ENCODE peak calls at places on chromosomes 4 and X, in seven cellular contexts. U, X, Y, B, F, E and D are unnamed samples.

GRCh38 chrX:12610079-12610478 is 181.1 kb upstream of the PRPS2 start:
- DNase-seq in U (no peak), X (no peak), Y (no peak), B (no peak), F (no peak), E (no peak), D (no peak)

GRCh38 chr4:48124870-48125269 is 9.2 kb downstream of the TXK start:
- DNase-seq in U (no peak), X (no peak), Y (no peak), B (no peak), F (no peak), E (no peak), D (no peak)

GRCh38 chr4:164536829-164537228 is 217.1 kb upstream of the SMIM31 start:
- DNase-seq in U (no peak), X (no peak), Y (no peak), B (no peak), F (no peak), E (no peak), D (peak)

GRCh38 chr4:76406070-76406469 is 14.9 kb downstream of the CCDC158 start:
- DNase-seq in U (no peak), X (no peak), Y (no peak), B (no peak), F (no peak), E (no peak), D (no peak)

GRCh38 chrX:102765794-102766193 is 45.3 kb downstream of the GPRASP3 start:
- DNase-seq in U (no peak), X (no peak), Y (no peak), B (no peak), F (no peak), E (no peak), D (no peak)

GRCh38 chrX:7146703-7147430 is 645 bp upstream of the STS start:
- DNase-seq in U (no peak), X (peak), Y (peak), B (peak), F (no peak), E (peak), D (no peak)

GRCh38 chrX:68989865-68990606 is 161.2 kb downstream of the EFNB1 start:
- DNase-seq in U (peak), X (no peak), Y (no peak), B (no peak), F (peak), E (no peak), D (peak)

GRCh38 chr4:101711590-101712255 is 78.8 kb upstream of the BANK1 start:
- DNase-seq in U (no peak), X (no peak), Y (peak), B (no peak), F (no peak), E (no peak), D (no peak)

GRCh38 chrX:69226459-69227158 is 61.4 kb upstream of the PJA1 start:
- DNase-seq in U (no peak), X (no peak), Y (no peak), B (no peak), F (no peak), E (no peak), D (no peak)

GRCh38 chrX:139889760-139890159 is 43.1 kb downstream of the ATP11C start:
- DNase-seq in U (no peak), X (no peak), Y (no peak), B (no peak), F (no peak), E (no peak), D (no peak)

GRCh38 chr4:181952478-181952877 is 290.7 kb upstream of the TENM3 start:
- DNase-seq in U (no peak), X (no peak), Y (no peak), B (no peak), F (no peak), E (no peak), D (peak)

GRCh38 chr4:78776729-78777555 is 792 bp downstream of the BMP2K start:
- DNase-seq in U (peak), X (peak), Y (peak), B (peak), F (no peak), E (peak), D (peak)

GRCh38 chr4:34220601-34221000 is 2023.7 kb downstream of the ARAP2 start:
- DNase-seq in U (no peak), X (no peak), Y (no peak), B (no peak), F (no peak), E (no peak), D (no peak)

GRCh38 chr4:137124278-137124932 is 407.9 kb downstream of the PCDH18 start:
- DNase-seq in U (no peak), X (no peak), Y (peak), B (no peak), F (no peak), E (no peak), D (peak)

GRCh38 chrX:53990201-53990600 is 54.1 kb downstream of the PHF8 start:
- DNase-seq in U (no peak), X (no peak), Y (no peak), B (no peak), F (no peak), E (no peak), D (no peak)

GRCh38 chrX:53421772-53422090 is 723 bp downstream of the SMC1A start:
- DNase-seq in U (no peak), X (no peak), Y (no peak), B (no peak), F (no peak), E (no peak), D (peak)

GRCh38 chr4:124903995-124904722 is 191.6 kb upstream of the ANKRD50 start:
- DNase-seq in U (no peak), X (peak), Y (no peak), B (no peak), F (no peak), E (no peak), D (peak)

GRCh38 chr4:87819281-87819919 is 13.4 kb upstream of the MEPE start:
- DNase-seq in U (no peak), X (no peak), Y (no peak), B (no peak), F (no peak), E (no peak), D (peak)
- H3K27ac ChIP-seq in U (no peak), X (no peak), Y (no peak), B (no peak), F (no peak), E (no peak), D (peak)

GRCh38 chr4:2417765-2418651 is at the start of gene ZFYVE28:
- DNase-seq in U (no peak), X (no peak), Y (no peak), B (peak), F (no peak), E (peak), D (no peak)

GRCh38 chr4:2417196-2417764 is 1.2 kb downstream of the ZFYVE28 start:
- DNase-seq in U (no peak), X (no peak), Y (no peak), B (peak), F (no peak), E (no peak), D (no peak)

GRCh38 chr4:2415213-2415612 is 3.2 kb downstream of the ZFYVE28 start:
- DNase-seq in U (no peak), X (no peak), Y (no peak), B (no peak), F (no peak), E (no peak), D (no peak)

GRCh38 chr4:2416564-2417195 is 1.8 kb downstream of the ZFYVE28 start:
- DNase-seq in U (no peak), X (no peak), Y (no peak), B (no peak), F (no peak), E (no peak), D (no peak)

DNA sequence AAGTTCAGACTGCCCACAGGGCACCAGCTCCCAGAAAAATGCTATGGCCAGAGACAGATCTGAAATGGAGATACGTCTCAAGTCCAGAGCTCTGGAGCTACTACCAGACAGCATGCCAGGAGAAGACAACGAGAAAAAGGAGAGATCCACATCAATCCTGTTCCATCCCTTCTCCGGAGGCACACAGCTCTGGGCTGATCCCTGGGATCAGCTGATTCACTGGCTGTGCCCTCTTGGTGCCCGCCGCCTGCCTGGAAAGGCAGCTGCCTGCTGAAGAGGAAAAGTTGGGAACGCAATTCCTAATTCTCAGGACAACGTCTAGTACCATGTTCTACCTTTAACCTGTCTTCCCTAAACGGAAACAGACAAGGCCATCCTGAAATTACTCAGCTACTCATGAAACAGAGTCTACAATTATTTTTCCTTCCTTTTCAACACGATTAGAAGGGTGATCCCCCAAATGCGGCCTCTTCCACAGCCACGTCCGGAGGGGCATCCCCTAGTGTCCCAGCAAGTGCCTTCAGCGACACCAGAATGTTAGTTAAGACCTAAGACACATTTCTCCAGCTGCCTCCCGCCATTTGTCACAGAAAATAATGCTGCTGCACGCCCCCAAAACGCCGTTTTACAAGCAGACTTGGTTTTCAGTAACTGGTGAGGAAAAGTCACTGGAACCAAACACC is 2.4 kb downstream of the ZFYVE28 start:
- DNase-seq in U (no peak), X (no peak), Y (no peak), B (no peak), F (no peak), E (no peak), D (no peak)
- H3K4me3 ChIP-seq in U (no peak), X (no peak), Y (no peak), B (peak), F (peak), E (no peak), D (no peak)

DNA sequence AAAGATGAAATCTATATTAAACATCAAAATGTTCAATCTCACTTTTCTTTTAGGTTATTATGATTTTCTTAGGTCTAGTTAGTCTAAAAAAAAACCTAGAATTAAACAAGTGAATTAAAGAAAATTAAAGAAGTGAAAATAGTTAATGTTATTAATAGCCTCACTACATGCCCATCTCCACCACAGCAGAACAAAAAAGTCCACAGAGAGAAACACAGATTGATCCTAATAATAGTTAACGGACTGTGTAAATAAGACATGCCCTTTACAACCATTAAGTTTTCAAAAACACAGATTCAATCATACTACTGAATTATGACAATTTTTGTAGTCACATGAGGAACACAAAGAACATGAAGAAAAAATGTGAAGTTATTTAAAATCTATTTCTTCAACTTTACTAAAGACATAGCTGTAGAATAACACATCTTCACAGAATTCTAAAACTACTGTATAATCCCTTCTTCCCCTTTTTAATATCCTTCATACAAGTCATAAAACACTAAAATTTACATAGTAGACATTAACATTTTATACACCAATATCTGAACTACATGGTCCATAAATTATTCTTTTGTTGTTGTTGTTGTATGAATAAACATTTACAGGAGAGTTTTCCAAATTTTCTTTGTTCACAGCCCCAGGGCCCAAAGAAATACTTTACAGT is 15.3 kb downstream of the HELQ start:
- DNase-seq in U (no peak), X (no peak), Y (no peak), B (no peak), F (no peak), E (no peak), D (no peak)
- H3K27ac ChIP-seq in U (no peak), X (no peak), Y (no peak), B (no peak), F (no peak), E (no peak), D (no peak)

DNA sequence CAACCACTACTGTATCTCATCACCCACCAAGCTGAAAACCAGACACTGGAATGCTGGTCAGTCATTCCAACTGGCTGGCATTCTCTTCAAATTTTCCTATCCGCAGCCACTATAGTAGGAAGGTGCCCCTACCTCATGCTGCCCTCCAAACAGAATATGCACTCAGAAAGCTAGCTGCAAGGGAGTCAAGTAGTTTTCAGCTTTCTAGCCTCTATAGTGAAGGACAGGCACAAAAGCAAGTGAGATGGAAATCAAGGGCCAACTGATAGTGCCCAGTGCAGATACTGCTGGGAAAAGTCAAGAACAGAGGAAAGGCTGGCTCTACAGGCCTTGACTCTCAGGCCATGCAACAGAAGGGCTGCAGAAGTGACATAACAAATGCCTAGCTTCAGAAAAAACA is 47.2 kb downstream of the BCOR start:
- DNase-seq in U (no peak), X (no peak), Y (no peak), B (no peak), F (no peak), E (no peak), D (no peak)
- H3K4me3 ChIP-seq in U (no peak), X (no peak), Y (no peak), B (no peak), F (no peak), E (no peak), D (no peak)

DNA sequence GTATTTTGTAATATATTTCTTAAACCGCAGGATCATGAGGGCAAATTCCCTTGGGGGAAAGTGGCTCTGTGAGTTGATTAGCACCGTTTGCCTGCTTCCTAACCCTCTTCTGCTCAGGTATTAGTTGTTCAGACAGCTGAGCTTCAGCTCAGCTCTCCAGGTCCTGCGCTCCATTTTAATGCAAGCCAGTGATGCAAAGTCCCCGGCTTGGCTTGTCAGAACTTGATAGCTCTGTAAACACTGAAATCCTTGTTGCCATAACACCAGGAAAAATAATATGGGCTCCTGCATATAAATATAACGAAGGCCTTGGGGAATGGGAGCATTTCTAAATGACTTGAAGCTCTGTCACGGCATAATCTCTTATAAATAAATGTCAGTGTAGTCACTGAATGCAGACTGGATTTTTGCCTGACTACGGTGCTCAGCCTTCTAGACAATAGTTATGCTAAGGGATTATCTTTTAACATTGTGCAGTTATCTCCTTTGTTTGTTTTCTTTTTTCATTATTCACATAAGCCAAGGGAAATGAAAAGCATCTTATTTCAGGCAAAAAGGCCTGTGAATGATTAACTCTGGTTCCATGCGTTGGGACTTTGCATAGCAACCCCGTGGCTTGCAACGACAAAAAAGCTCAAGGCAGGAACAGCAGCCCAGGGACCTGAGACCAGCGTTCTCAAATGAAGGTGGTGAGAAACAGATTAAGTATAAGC is 253.2 kb downstream of the SPRY1 start:
- DNase-seq in U (no peak), X (peak), Y (no peak), B (no peak), F (no peak), E (peak), D (peak)
- H3K27ac ChIP-seq in U (peak), X (peak), Y (no peak), B (no peak), F (peak), E (no peak), D (peak)

DNA sequence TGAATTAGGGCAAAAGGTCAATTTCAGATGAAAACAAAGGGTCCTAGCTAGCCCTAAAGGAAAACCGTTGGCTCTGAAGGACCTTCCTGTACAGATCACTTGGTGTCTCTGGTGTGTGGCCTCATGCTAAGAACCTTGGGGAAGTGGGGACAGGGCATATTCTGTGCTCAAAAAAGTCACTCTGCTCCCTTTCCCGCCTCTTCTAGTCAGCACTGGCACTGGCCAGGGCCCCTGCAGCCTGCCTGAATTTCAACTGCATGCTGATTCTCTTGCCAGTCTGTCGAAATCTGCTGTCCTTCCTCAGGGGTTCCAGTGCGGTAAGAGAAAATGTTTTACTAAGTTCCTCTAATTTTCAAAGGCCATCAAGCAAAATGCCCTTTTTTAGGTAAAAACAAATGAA is 3.4 kb downstream of the CYBB start:
- DNase-seq in U (peak), X (no peak), Y (no peak), B (no peak), F (no peak), E (no peak), D (no peak)
- H3K4me3 ChIP-seq in U (no peak), X (no peak), Y (no peak), B (no peak), F (no peak), E (no peak), D (no peak)

GRCh38 chr4:168386002-168386401 is 67.5 kb upstream of the DDX60 start:
- DNase-seq in U (no peak), X (no peak), Y (no peak), B (no peak), F (no peak), E (no peak), D (no peak)
- H3K27ac ChIP-seq in U (no peak), X (no peak), Y (no peak), B (no peak), F (no peak), E (no peak), D (no peak)

GRCh38 chr4:22514431-22514830 is 1.4 kb downstream of the ADGRA3 start:
- DNase-seq in U (no peak), X (no peak), Y (no peak), B (no peak), F (no peak), E (no peak), D (peak)
- H3K4me3 ChIP-seq in U (peak), X (no peak), Y (peak), B (no peak), F (peak), E (peak), D (peak)

GRCh38 chrX:20796450-20796849 is 529.7 kb upstream of the RPS6KA3 start:
- DNase-seq in U (no peak), X (no peak), Y (no peak), B (no peak), F (no peak), E (no peak), D (no peak)

GRCh38 chrX:20802036-20802435 is 535.3 kb upstream of the RPS6KA3 start:
- DNase-seq in U (no peak), X (no peak), Y (no peak), B (no peak), F (no peak), E (no peak), D (no peak)
- H3K27ac ChIP-seq in U (no peak), X (no peak), Y (no peak), B (no peak), F (no peak), E (no peak), D (no peak)

DNA sequence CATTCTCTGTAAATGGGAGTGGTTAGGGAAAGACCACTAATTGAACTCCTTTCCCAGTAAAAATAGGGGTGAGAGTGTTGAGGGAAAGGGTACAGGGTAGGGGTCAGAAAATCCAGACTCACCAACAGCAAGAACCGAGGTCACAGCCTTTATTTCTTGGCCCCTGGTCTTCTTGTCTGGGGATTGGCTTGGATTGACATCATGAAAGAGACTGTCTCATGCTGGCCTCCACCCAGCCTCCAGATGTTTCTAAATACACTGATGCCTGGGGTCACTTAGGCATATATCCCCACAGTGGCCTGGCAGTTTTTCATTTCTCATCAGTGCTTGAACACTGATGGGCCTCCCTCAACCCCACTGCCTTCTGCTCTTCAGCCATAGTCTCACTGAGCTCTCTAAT is 173.9 kb downstream of the RTL9 start:
- DNase-seq in U (no peak), X (no peak), Y (no peak), B (no peak), F (no peak), E (no peak), D (no peak)
- H3K4me3 ChIP-seq in U (no peak), X (no peak), Y (no peak), B (no peak), F (no peak), E (no peak), D (no peak)